ENCODE peak calls at places on chromosome 5, in ten cellular contexts. P is IMR-90; U is upper lobe of right lung; X is GM13977; W is CD8-positive, alpha-beta T cell; S is CD4-positive, alpha-beta T cell; L is choroid plexus epithelial cell; Y is brain microvascular endothelial cell; Q is body of pancreas; A is H1. H is an unnamed sample.

GRCh38 chr5:68225188-68225910 is 9.8 kb downstream of the PIK3R1 start:
- DNase-seq in X (no peak), A (no peak), S (no peak), U (no peak), W (no peak), L (peak), Q (peak), Y (peak), P (peak), H (peak)

GRCh38 chr5:107539163-107539445 is 131.6 kb downstream of the EFNA5 start:
- DNase-seq in X (no peak), P (no peak), L (no peak), U (no peak), Q (no peak), A (no peak), S (no peak), W (no peak), Y (no peak), H (no peak)

GRCh38 chr5:169944115-169944514 is 36.2 kb downstream of the INSYN2B start:
- DNase-seq in Q (no peak), X (no peak), Y (no peak), S (no peak), L (no peak), W (no peak), P (no peak), A (no peak), U (no peak), H (no peak)

GRCh38 chr5:34803974-34804373 is 35.0 kb upstream of the TTC23L start:
- DNase-seq in X (no peak), Q (no peak), U (no peak), S (no peak), P (peak), W (no peak), L (peak), A (no peak), Y (no peak), H (peak)

GRCh38 chr5:122220498-122220897 is 91.2 kb downstream of the ZNF474 start:
- DNase-seq in Y (no peak), W (no peak), U (no peak), L (no peak), S (no peak), A (no peak), X (no peak), P (no peak), Q (peak), H (no peak)

GRCh38 chr5:158154226-158155005 is 295.5 kb upstream of the CLINT1 start:
- DNase-seq in A (no peak), L (peak), Y (peak), X (no peak), Q (peak), P (peak), U (no peak), S (no peak), W (no peak), H (peak)

GRCh38 chr5:109837226-109837861 is 147.6 kb downstream of the MAN2A1 start:
- DNase-seq in U (no peak), L (peak), Q (no peak), Y (no peak), W (no peak), S (no peak), A (no peak), P (no peak), X (no peak), H (no peak)

GRCh38 chr5:155082401-155082800 is 68.8 kb downstream of the KIF4B start:
- DNase-seq in Y (peak), W (no peak), S (no peak), Q (no peak), P (peak), U (no peak), A (no peak), X (no peak), L (peak), H (peak)

GRCh38 chr5:124755565-124755964 is 9.1 kb upstream of the ZNF608 start:
- DNase-seq in P (no peak), U (no peak), L (peak), X (no peak), S (no peak), A (no peak), Y (no peak), Q (no peak), W (no peak), H (no peak)

GRCh38 chr5:90134892-90135291 is 274.7 kb downstream of the CETN3 start:
- DNase-seq in L (peak), Q (peak), X (no peak), U (no peak), W (no peak), S (no peak), P (peak), Y (peak), A (no peak), H (peak)

GRCh38 chr5:124162782-124163532 is 583.5 kb downstream of the ZNF608 start:
- DNase-seq in L (peak), W (no peak), X (no peak), A (no peak), P (peak), Y (peak), Q (peak), U (no peak), S (no peak), H (no peak)

GRCh38 chr5:22465177-22465576 is 388.0 kb downstream of the CDH12 start:
- DNase-seq in L (no peak), A (no peak), P (no peak), X (no peak), Y (no peak), Q (no peak), W (no peak), U (no peak), S (no peak), H (no peak)

GRCh38 chr5:83665631-83666030 is 55.0 kb downstream of the HAPLN1 start:
- DNase-seq in W (no peak), P (no peak), U (no peak), A (no peak), Y (no peak), S (no peak), L (no peak), Q (no peak), X (no peak), H (no peak)

GRCh38 chr5:169637085-169637855 is at the start of gene DOCK2:
- DNase-seq in U (peak), W (peak), S (peak), A (no peak), X (peak), Q (peak), L (no peak), P (no peak), Y (no peak), H (no peak)

GRCh38 chr5:11719888-11720481 is 184.3 kb downstream of the CTNND2 start:
- DNase-seq in W (peak), L (peak), P (no peak), Q (peak), X (peak), U (no peak), A (no peak), Y (peak), S (peak), H (no peak)

GRCh38 chr5:92944903-92945629 is 636.0 kb downstream of the NR2F1-AS1 start:
- DNase-seq in L (peak), Y (peak), S (no peak), P (peak), Q (no peak), U (no peak), A (no peak), W (no peak), X (no peak), H (peak)

GRCh38 chr5:149254506-149254905 is 17.2 kb upstream of the AFAP1L1 start:
- DNase-seq in A (no peak), P (peak), Y (peak), U (no peak), W (no peak), L (peak), Q (no peak), X (no peak), S (no peak), H (peak)

GRCh38 chr5:127060470-127060985 is 12.8 kb downstream of the C5orf63 start:
- DNase-seq in U (no peak), L (peak), W (no peak), P (peak), X (no peak), S (no peak), Q (no peak), A (no peak), Y (no peak), H (peak)

GRCh38 chr5:124641154-124641792 is 105.2 kb downstream of the ZNF608 start:
- DNase-seq in P (no peak), L (no peak), S (no peak), Q (peak), A (no peak), W (no peak), X (no peak), U (no peak), Y (no peak), H (no peak)

GRCh38 chr5:94025788-94026473 is 284.5 kb upstream of the POU5F2 start:
- DNase-seq in P (no peak), L (no peak), Q (no peak), U (no peak), A (no peak), Y (no peak), S (no peak), W (no peak), X (no peak), H (no peak)

GRCh38 chr5:83509535-83509934 is 38.0 kb downstream of the VCAN start:
- DNase-seq in W (no peak), A (no peak), Q (no peak), S (no peak), L (peak), U (no peak), P (peak), X (no peak), Y (no peak), H (peak)

DNA sequence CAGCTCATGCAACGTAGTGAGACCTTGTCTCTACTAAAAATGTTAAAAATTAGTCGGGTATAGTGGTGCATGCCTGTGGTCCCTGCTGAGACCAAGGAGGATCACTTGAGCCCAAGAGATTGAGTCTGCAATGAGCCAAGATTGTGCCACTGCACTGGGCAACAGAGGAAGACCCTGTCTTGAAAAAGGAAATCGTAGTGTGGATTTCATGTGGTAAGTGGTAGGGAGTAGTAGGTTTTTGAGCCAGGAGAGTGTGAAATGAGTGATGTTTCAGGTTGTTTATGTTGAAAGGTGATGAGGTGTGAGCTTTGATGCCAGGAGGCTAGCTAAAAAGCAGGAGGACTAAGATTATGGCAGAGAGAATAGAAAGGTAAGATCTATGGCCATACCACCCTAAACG is 5.9 kb downstream of the MATR3 start:
- DNase-seq in A (no peak), X (no peak), P (no peak), W (no peak), Y (no peak), L (no peak), Q (no peak), S (no peak), U (no peak), H (no peak)
- TF ChIP-seq CTCF in A (no peak), X (no peak), P (no peak), W (no peak), Y (no peak), L (no peak), Q (no peak), S (no peak), U (no peak), H (no peak)

DNA sequence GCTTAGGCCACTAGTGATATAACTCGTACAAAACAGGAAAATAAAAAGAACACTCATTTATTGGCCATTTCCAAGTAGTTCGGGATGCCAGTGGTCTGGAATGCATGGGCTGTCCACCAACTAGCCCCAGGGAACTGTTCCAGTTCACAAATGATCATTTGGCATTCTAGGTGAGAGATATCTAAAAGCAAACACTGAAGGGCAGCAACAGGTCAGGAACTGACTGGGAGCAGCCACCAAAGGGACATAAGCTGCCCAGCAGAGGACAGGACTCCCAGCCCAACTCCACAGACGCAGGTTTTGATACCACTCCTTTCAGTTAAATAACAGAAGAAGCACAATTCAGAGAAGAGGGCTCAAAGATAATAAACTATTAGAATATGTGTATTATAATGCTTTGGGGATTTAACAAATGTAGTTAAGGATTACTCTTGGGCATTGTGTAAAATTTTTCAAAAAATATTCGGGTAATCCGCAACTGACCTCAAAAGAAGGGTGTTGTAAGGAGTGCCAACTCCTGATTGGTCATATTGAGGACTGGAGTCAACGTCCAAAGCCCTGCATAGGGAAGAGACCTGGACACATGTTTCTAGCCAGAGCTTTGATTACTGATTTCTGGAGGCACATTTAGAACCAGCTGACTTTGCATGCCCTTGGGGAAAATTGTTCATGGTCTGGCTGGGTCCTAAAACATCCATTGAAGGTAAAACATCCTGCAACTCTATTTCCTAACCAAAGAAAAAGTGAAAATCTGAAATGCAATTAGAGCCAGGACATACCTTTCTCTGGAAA is 320.0 kb downstream of the DNAH5 start:
- DNase-seq in A (no peak), Y (no peak), Q (peak), P (no peak), S (no peak), L (no peak), X (no peak), U (no peak), W (no peak), H (no peak)
- TF ChIP-seq CTCF in A (no peak), Y (no peak), Q (no peak), P (no peak), S (no peak), L (no peak), X (no peak), U (no peak), W (no peak), H (no peak)

GRCh38 chr5:167967494-167968180 is 323.8 kb upstream of the WWC1 start:
- DNase-seq in L (no peak), Q (no peak), P (no peak), S (no peak), Y (no peak), X (no peak), U (no peak), A (no peak), W (no peak), H (no peak)
- TF ChIP-seq CTCF in L (peak), Q (no peak), P (no peak), S (no peak), Y (no peak), X (no peak), U (no peak), A (peak), W (no peak), H (no peak)

GRCh38 chr5:138033275-138033808 is 463 bp upstream of the FAM13B start:
- DNase-seq in A (peak), U (no peak), Y (no peak), W (no peak), S (no peak), L (no peak), Q (no peak), X (peak), P (no peak), H (no peak)

GRCh38 chr5:138033916-138034315 is 1.0 kb upstream of the FAM13B start:
- DNase-seq in U (no peak), S (no peak), Q (no peak), A (no peak), W (no peak), Y (peak), X (no peak), P (peak), L (peak), H (peak)

GRCh38 chr5:138032028-138032571 is 779 bp downstream of the FAM13B start:
- DNase-seq in U (peak), W (peak), L (peak), Q (peak), X (peak), Y (peak), P (peak), S (peak), A (peak), H (peak)

GRCh38 chr5:138029944-138030343 is 2.9 kb downstream of the FAM13B start:
- DNase-seq in Y (no peak), A (no peak), S (no peak), Q (no peak), L (no peak), X (no peak), W (no peak), P (no peak), U (no peak), H (no peak)

DNA sequence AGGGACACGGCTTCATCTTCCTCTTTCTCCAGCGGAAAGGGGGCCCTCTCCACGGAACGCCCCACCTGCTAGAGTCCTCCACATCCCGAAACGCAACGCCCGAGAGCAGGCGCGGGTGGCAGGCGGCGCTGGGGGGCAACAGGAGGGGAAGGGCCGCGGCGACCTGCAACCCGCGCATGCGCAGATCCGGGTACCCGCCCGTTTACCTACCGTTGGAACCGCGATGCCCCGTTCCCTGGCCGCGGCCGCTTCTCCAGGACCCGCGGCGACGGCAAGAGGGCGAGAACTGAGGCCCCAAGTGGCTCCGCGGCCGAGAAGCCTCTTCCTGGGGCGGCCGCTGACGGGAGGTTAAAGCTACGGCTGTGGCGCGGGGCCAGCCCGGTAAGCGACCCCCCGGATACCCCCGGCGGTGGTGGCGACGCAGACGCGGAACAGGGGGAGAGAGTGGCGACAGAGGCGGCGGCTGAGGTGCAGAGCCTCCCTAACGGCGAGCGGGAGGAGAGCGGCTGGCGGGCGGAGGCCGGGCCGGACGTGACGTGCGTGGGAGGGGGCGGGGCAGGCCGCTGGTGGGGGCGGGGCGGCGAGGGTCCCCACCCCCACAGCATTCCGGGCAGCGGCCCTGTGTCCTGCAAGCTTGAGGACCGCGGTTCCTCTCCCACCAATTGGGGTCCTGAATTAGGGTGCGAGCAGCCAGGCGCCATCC is at the start of gene FAM13B:
- DNase-seq in S (peak), Y (peak), Q (peak), P (peak), W (peak), X (peak), A (peak), U (peak), L (peak), H (peak)
- TF ChIP-seq CTCF in S (no peak), Y (no peak), Q (peak), P (no peak), W (no peak), X (no peak), A (no peak), U (no peak), L (no peak), H (no peak)

DNA sequence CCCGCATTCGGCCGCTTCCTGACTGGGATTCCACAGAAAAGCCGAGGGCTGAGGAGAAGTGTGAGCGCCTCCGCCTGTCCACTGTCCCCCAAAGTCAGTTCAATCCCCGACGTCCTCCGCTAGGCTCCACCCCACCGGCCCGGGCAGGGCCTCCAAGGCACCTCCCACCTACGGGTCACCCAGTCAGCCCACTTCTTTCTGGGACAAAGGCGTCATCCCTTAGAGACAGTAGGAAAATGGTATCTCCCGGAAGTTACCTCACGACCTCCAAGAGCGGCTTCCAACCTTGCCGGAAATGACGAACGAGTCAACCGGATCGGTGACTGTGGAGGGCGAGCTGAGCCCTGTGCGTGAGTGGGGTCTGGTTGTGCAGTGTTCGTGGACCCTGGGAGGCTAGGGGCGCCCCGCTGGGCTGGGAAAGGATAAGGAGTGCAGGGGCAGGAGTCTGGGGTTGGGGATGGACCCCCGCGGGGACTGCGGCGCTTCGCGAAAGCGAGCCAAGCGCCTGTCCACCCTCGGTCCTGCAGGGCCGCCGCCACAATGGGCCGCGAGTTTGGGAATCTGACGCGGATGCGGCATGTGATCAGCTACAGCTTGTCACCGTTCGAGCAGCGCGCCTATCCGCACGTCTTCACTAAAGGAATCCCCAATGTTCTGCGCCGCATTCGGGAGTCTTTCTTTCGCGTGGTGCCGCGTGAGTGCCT is at the start of the genes GDF9 and UQCRQ:
- DNase-seq in P (peak), W (peak), X (peak), U (peak), A (peak), Y (peak), S (peak), Q (peak), L (peak), H (peak)
- TF ChIP-seq CTCF in P (peak), W (no peak), X (peak), U (peak), A (peak), Y (peak), S (no peak), Q (no peak), L (peak), H (peak)

GRCh38 chr5:98750693-98751092 is 22.8 kb upstream of the RGMB start:
- DNase-seq in L (peak), U (no peak), Q (peak), P (no peak), W (no peak), X (no peak), Y (no peak), A (no peak), S (no peak), H (peak)
- TF ChIP-seq CTCF in L (peak), U (peak), Q (peak), P (peak), W (peak), X (peak), Y (peak), A (peak), S (peak), H (peak)